ENCODE peak calls at places on chromosomes 7 and 10, in six cellular contexts. L is tibial nerve, T is A549, F is heart left ventricle, G is GM12891, W is K562. D is an unnamed sample.

GRCh38 chr10:73916761-73917470 is 6.0 kb downstream of the PLAU start:
- DNase-seq in W (no peak), L (no peak), T (no peak), F (no peak), G (no peak), D (peak; percentile 28)

GRCh38 chr10:91880310-91880709 is 29.0 kb downstream of the FGFBP3 start:
- DNase-seq in T (no peak), W (no peak), L (no peak), F (no peak), G (no peak), D (no peak)

GRCh38 chr7:81534996-81535395 is 234.9 kb downstream of the HGF start:
- DNase-seq in G (no peak), W (no peak), T (no peak), L (no peak), F (no peak), D (no peak)

GRCh38 chr10:116198636-116199035 is 74.4 kb downstream of the GFRA1 start:
- DNase-seq in W (no peak), T (no peak), G (no peak), L (no peak), F (no peak), D (no peak)

GRCh38 chr10:124657806-124658205 is 86.4 kb downstream of the FAM53B start:
- DNase-seq in W (no peak), T (no peak), G (no peak), F (peak; percentile 50), L (no peak), D (no peak)

GRCh38 chr7:130791746-130792145 is 57.7 kb upstream of the KLF14 start:
- DNase-seq in T (no peak), F (no peak), W (no peak), G (no peak), L (no peak), D (no peak)

GRCh38 chr7:125563964-125564529 is 634.4 kb upstream of the POT1 start:
- DNase-seq in F (no peak), W (peak; percentile 12), G (no peak), L (no peak), T (no peak), D (no peak)

GRCh38 chr7:51847461-51848134 is 531.0 kb upstream of the COBL start:
- DNase-seq in W (no peak), G (no peak), F (no peak), L (no peak), T (no peak), D (no peak)

GRCh38 chr7:99392659-99393362 is 15.6 kb downstream of the PDAP1 start:
- DNase-seq in T (no peak), L (peak; percentile 54), G (peak; percentile 74), W (peak; percentile 79), F (peak; percentile 85), D (peak; percentile 89)

GRCh38 chr7:140899883-140900282 is 24.8 kb downstream of the BRAF start:
- DNase-seq in W (no peak), L (no peak), F (no peak), T (no peak), G (no peak), D (no peak)

GRCh38 chr7:126449621-126450268 is 803.0 kb downstream of the GRM8 start:
- DNase-seq in L (no peak), G (no peak), T (no peak), F (no peak), W (no peak), D (no peak)

GRCh38 chr7:148905093-148905666 is 21.1 kb upstream of the EZH2 start:
- DNase-seq in W (no peak), G (no peak), L (no peak), F (no peak), T (no peak), D (no peak)

GRCh38 chr7:50761722-50762121 is 21.0 kb downstream of the GRB10 start:
- DNase-seq in F (no peak), W (no peak), L (no peak), G (no peak), T (no peak), D (no peak)

GRCh38 chr7:71558806-71559205 is 426.9 kb downstream of the GALNT17 start:
- DNase-seq in L (no peak), G (no peak), T (no peak), W (no peak), F (no peak), D (no peak)

GRCh38 chr10:109696981-109697775 is 226.1 kb downstream of the XPNPEP1 start:
- DNase-seq in L (peak; percentile 27), T (no peak), W (no peak), F (no peak), G (no peak), D (no peak)

GRCh38 chr7:40282858-40283257 is 148.1 kb downstream of the SUGCT start:
- DNase-seq in L (no peak), W (no peak), T (no peak), G (no peak), F (no peak), D (no peak)

GRCh38 chr7:64180989-64181388 is 26.0 kb upstream of the ZNF735 start:
- DNase-seq in L (no peak), W (no peak), G (no peak), T (no peak), F (no peak), D (no peak)

GRCh38 chr7:80330434-80330833 is 181.4 kb downstream of the GNAT3 start:
- DNase-seq in F (no peak), T (no peak), L (no peak), G (no peak), W (no peak), D (no peak)

DNA sequence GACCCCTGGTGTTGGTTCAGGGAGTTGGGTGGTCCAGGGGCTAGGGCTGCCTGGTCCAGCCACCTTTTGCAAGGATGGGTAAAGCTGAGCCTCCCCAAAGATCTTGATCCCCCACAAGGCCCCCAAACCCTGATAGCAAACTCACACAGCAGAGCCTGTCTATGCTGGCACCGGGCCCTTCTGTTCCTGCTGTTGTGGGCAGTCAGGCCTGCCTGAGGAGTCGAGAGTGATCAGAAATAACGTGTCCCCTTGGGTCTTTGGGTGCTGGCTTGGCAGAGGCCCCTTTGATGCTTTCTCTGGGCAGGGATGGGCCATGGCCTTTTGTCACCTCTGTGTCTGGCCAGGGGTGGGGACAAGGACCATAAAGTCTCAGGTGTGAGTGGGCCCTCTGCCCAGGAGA is 715 bp upstream of the MUC12 start:
- DNase-seq in G (no peak), T (no peak), W (no peak), L (no peak), F (no peak), D (no peak)
- TF ChIP-seq POLR2A in G (no peak), T (no peak), W (no peak), L (no peak), F (no peak), D (no peak)

GRCh38 chr10:45470098-45471012 is 96.3 kb downstream of the ALOX5 start:
- DNase-seq in L (no peak), W (peak; percentile 81), G (no peak), T (no peak), F (no peak), D (no peak)
- TF ChIP-seq POLR2A in L (no peak), W (peak; percentile 60), G (no peak), T (no peak), F (no peak), D (no peak)

GRCh38 chr7:23196306-23196705 is 14.5 kb downstream of the NUP42 start:
- DNase-seq in T (no peak), G (no peak), F (no peak), W (no peak), L (no peak), D (no peak)

GRCh38 chr7:23185980-23186379 is 4.1 kb downstream of the NUP42 start:
- DNase-seq in L (no peak), T (no peak), G (no peak), W (no peak), F (no peak), D (no peak)

DNA sequence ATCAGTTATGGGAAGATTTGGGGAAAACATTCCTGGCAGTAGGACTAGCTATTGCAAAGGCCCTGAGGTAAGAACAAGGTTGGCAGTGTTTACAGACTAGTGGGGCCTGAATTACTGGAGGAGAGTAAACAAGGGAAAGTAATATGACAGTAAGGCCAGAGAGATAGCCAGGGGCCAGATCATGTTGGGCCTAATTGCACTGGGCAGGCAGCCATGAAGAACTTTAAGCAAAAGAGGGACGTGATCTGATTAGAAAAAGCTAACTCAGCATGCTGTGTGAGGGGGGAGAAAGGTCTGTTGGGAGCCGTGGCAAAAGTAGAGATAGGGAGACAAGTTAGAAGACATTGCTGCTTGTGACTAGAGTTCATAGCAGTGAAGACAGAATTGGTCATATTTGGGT is 9.2 kb downstream of the NUP42 start:
- DNase-seq in T (no peak), F (no peak), W (peak; percentile 45), G (no peak), L (no peak), D (peak; percentile 62)
- TF ChIP-seq POLR2A in T (no peak), F (no peak), W (peak; percentile 45), G (no peak), L (no peak), D (no peak)

GRCh38 chr7:87876040-87876758 is at the start of the genes DBF4 and SLC25A40:
- DNase-seq in W (peak; percentile 92), F (peak; percentile 96), G (peak; percentile 76), L (peak; percentile 84), T (peak; percentile 84), D (peak; percentile 96)
- TF ChIP-seq POLR2A in W (peak; percentile 92), F (no peak), G (peak; percentile 93), L (peak; percentile 55), T (peak; percentile 59), D (peak; percentile 86)

GRCh38 chr10:18658992-18659783 is at the start of gene ARL5B:
- DNase-seq in F (peak; percentile 99), T (peak; percentile 88), G (peak; percentile 82), L (peak; percentile 95), W (peak; percentile 96), D (peak; percentile 98)
- TF ChIP-seq POLR2A in F (peak; percentile 16), T (peak; percentile 51), G (peak; percentile 67), L (peak; percentile 40), W (peak; percentile 87), D (peak; percentile 75)

DNA sequence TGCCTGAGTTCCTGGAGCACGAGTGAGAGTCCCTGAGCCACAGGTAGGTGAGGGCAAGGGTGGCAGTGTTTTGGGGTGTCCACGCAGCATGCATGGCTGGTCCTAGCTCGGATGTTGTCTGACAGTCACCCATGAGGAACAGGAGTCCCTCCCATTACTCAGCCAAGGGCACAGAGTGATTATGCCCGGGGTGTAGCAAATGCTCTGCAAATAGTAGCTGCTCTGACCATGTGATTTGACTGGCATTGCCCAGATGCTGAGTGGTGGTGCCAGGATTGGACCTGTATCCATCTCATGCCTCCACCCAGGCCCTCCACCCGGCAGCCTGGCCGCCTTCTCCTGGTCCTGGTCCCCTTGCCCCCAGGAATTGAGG is 150.8 kb downstream of the GRK5 start:
- DNase-seq in W (no peak), G (no peak), F (peak; percentile 71), T (no peak), L (no peak), D (no peak)
- TF ChIP-seq POLR2A in W (no peak), G (no peak), F (no peak), T (no peak), L (no peak), D (no peak)